ENCODE peak calls at places on chromosomes 13 and 19, in six cellular contexts. E, T, L, G, B and A are unnamed samples. For H3K4me1, the result is how much of the 10 kb centered on the place peaks cover.

GRCh38 chr13:60363288-60363687 is 33.7 kb upstream of the TDRD3 start:
- DNase-seq in E (no peak), T (no peak), L (no peak), G (no peak), B (no peak), A (no peak)

GRCh38 chr13:113171250-113172125 is 13.0 kb downstream of the PROZ start:
- DNase-seq in E (peak), T (no peak), L (no peak), G (no peak), B (no peak), A (no peak)

GRCh38 chr13:43664700-43665191 is 122.0 kb downstream of the ENOX1 start:
- DNase-seq in E (no peak), T (peak), L (no peak), G (no peak), B (peak), A (peak)

GRCh38 chr19:51064534-51065220 is at the start of gene KLK13:
- DNase-seq in E (peak), T (peak), L (no peak), G (no peak), B (peak), A (no peak)

GRCh38 chr13:21689097-21689496 is 18.2 kb downstream of the FGF9 start:
- DNase-seq in E (no peak), T (no peak), L (no peak), G (no peak), B (no peak), A (no peak)

GRCh38 chr19:33868076-33868735 is 71.5 kb downstream of the KCTD15 start:
- DNase-seq in E (no peak), T (no peak), L (peak), G (no peak), B (no peak), A (no peak)

GRCh38 chr13:111937763-111938375 is 129.1 kb upstream of the SOX1 start:
- DNase-seq in E (no peak), T (no peak), L (no peak), G (no peak), B (no peak), A (no peak)

GRCh38 chr19:12828494-12828893 is 5.9 kb downstream of the RTBDN start:
- DNase-seq in E (no peak), T (no peak), L (peak), G (no peak), B (no peak), A (peak)

GRCh38 chr13:99302637-99303505 is 4.3 kb downstream of the GPR183 start:
- DNase-seq in E (no peak), T (no peak), L (no peak), G (no peak), B (no peak), A (no peak)

GRCh38 chr13:40181203-40181845 is 485.1 kb downstream of the FOXO1 start:
- DNase-seq in E (no peak), T (no peak), L (no peak), G (no peak), B (peak), A (no peak)

GRCh38 chr19:18674616-18675015 is 8.9 kb upstream of the CRTC1 start:
- DNase-seq in E (no peak), T (no peak), L (peak), G (no peak), B (no peak), A (peak)

GRCh38 chr19:56577719-56578602 is 10.7 kb downstream of the ZNF470 start:
- DNase-seq in E (no peak), T (no peak), L (no peak), G (no peak), B (no peak), A (no peak)

DNA sequence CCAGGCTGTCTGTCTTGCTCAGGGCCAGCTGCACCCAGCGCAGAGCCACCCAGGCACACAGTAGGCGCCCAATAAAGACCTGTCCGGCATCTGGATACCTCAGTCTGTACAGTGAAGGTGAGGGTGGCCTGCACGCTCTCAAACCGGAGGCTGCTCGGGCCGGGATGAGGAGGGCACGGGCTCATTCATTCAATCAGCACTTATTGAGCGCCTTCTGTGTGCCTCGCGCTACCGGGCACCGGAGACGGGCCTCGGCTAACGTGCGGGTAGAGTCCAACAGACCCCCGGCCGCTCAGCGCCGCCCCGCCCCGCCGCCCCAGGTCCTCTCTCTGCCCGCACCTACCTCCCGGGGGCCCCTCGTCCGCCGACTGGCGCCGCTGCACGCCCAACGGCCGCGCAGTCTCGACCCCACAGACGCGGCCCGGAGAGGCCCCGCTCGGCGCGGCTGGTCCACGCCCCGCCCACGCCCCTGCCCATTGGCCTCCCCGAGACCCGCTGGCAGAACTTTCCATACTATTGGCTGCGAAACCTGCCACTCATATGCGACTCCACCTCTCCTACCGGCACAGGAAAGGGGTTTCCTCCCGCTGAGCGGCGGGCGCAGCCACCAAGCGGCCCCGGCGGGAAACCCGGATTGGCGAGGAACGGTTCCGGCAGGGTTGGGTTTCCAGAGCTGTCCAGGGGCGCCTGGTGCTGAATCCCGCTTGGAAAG is at the start of gene SLC39A3:
- DNase-seq in E (peak), T (peak), L (peak), G (peak), B (peak), A (peak)
- H3K27ac ChIP-seq in E (peak), T (no peak), L (no peak), G (peak), B (peak), A (peak)

DNA sequence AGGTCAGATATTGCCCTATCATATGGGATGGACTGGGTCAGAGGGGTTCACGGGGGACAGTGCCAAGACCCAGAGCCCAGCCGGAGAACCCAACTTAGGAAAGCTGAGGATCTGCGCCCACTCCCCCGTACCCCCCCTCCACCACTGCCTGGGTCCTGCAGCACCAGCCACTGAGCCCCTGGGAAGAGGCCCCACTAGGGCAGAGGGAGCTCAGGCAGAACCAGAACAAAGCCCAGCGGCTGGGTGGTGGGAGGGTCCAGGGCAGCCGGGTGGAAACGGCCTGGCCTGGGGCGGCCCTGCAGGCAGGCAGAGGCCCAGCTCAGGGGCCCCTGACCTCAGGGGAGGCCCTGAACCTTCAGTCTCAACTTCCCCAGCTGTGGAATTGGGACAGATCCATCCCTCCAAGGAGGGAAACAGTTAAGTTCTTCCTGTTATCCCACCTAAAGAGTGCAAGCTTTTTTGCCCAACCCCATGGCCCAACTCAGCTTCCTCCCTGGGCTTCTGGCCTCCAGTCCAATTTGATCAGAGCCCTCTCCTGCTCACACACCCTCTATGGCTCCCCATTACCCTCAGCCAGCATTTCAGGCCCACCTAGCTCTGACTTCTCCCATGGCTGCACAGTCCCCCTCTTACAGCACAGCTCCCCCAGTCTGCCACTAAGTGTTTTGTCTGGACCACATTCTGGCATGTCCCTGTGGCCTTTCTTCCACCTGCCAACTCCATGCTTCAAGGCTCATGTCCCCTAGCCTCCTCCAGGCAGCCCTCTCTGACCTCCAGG is 3.1 kb downstream of the NR2F6 start:
- DNase-seq in E (no peak), T (no peak), L (no peak), G (no peak), B (no peak), A (no peak)
- TF ChIP-seq EP300 in E (no peak), T (no peak), L (no peak), G (no peak), B (no peak), A (no peak)

DNA sequence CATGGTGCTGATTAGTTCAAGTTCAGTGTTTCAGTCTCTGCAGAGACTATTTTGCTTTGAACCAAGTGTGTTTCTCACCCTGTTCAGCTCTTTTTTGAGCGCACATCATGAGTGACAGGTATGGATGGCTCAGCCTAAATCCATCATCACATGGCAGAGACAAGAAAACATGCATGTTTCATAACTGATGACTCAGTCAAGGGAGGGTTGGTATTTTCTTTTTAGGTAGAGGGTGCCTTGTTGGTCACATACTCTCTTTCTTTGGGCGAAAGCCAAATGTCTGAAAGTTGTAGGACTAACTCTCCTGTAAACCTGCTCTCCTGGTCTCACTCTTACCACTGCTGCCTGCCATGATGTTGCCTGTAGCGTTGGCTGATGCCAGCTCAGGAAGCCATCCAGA is 48.1 kb upstream of the RAP2A start:
- DNase-seq in E (no peak), T (no peak), L (no peak), G (no peak), B (no peak), A (no peak)
- H3K4me1 ChIP-seq in E (under half), T (under half), L (under half), G (under half), B (under half), A (under half)

GRCh38 chr19:7829162-7829520 is 877 bp upstream of the EVI5L start:
- DNase-seq in E (no peak), T (no peak), L (no peak), G (no peak), B (no peak), A (no peak)

GRCh38 chr19:7830272-7830771 is 304 bp downstream of the EVI5L start:
- DNase-seq in E (no peak), T (peak), L (no peak), G (no peak), B (no peak), A (peak)

GRCh38 chr19:7830823-7831222 is 805 bp downstream of the EVI5L start:
- DNase-seq in E (no peak), T (no peak), L (no peak), G (no peak), B (no peak), A (no peak)

GRCh38 chr19:7831452-7831851 is 1.4 kb downstream of the EVI5L start:
- DNase-seq in E (no peak), T (no peak), L (no peak), G (no peak), B (peak), A (peak)

GRCh38 chr19:7829561-7830271 is at the start of gene EVI5L:
- DNase-seq in E (peak), T (peak), L (peak), G (peak), B (peak), A (peak)
- H3K27ac ChIP-seq in E (peak), T (no peak), L (no peak), G (peak), B (peak), A (peak)

GRCh38 chr13:33541962-33542308 is 256.4 kb upstream of the STARD13 start:
- DNase-seq in E (no peak), T (no peak), L (no peak), G (no peak), B (no peak), A (no peak)
- TF ChIP-seq EP300 in E (no peak), T (no peak), L (peak), G (no peak), B (no peak), A (no peak)

GRCh38 chr13:110200276-110200675 is 106.7 kb downstream of the COL4A1 start:
- DNase-seq in E (no peak), T (no peak), L (peak), G (no peak), B (no peak), A (no peak)
- H3K4me1 ChIP-seq in E (under half), T (under half), L (under half), G (under half), B (under half), A (under half)

DNA sequence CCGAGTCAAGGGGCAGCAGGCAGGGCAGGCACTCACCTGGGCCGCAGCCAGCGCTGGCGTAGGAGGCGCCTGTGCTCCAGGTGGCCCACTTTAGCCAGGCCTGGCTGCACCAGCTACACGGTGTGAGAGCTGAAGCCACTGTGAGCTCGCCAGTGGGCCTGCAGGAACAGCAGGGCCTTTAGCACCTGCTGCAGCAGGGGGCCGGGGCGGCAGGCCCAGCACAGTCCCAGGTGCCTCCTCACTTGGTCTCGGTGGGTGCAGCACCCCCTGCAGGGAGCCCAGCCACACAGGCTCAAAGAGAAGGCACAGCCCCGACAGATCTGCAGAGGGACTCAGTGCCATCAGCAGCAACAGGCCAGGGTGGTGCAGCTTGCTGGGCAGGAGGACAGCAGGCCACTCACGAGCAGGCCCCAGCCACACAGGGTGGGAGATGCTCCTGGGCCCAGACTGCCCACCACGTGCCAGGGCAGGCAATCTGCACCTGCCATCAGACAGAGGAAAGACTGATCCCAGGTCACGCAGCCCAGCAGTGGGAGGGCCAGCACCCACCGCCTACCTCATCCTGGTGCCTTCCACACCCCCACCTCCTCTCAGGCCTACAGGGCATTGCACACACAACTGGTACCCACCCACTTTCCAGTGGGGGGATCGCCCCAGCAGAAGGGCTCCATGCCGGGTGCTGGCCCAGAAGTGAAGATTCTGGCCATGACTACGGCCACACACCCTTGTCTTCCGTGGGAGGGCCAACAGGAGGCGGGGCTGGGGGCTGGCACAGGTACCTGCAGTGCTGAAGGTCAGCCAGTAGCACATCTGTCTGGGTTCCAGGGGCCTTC is 15.8 kb downstream of the ARHGAP33 start:
- DNase-seq in E (peak), T (no peak), L (no peak), G (no peak), B (peak), A (no peak)
- H3K27ac ChIP-seq in E (no peak), T (no peak), L (no peak), G (no peak), B (no peak), A (no peak)

GRCh38 chr19:45094158-45094557 is 1.2 kb downstream of the PPP1R37 start:
- DNase-seq in E (no peak), T (no peak), L (no peak), G (no peak), B (no peak), A (no peak)

GRCh38 chr19:45094707-45095106 is 1.7 kb downstream of the PPP1R37 start:
- DNase-seq in E (no peak), T (no peak), L (no peak), G (no peak), B (no peak), A (no peak)

GRCh38 chr19:45091031-45091918 is 1.7 kb upstream of the PPP1R37 start:
- DNase-seq in E (peak), T (peak), L (peak), G (peak), B (peak), A (peak)

GRCh38 chr19:45090598-45090997 is 2.4 kb upstream of the PPP1R37 start:
- DNase-seq in E (no peak), T (no peak), L (no peak), G (no peak), B (no peak), A (no peak)

DNA sequence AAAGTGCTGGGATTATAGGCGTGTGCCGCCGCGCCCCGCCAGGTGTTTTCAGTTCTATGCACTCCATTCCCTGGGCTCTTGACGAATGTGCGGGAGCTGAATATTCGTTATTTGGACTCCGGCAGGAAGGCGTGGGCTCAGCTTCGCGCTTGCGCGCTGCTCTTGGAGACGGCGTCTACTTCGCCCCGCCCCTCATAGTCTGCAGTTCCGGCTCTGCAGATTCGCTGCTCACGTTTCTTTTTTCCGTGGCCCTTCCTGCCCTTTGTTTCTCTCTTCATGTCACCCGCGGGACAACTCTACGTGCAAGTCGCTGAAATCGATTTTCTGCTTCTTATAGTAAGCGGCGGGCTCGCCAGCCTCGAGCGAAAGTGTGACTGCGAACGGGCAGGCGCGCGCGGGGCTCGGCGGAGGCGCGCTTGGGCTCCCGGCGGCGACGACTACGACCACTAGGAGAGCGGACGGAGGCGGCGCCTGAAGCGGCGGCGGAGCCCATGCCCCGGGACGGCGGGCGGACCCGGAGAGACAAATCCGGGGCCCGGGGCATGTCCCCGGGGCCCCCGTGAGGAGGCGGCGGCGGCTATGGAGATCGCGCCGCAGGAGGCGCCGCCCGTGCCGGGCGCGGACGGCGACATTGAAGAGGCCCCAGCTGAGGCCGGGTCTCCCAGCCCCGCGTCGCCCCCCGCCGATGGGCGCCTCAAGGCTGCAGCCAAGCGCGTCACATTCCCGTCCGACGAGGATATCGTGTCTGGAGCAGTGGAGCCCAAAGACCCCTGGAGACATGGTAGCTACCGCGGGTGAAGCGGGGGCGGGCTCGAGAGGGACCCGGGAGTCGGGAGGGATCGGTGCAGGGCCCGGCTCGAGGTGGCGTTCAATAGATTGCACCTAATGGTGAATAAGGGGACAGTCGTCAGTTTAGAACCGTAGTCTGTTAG is at the start of gene PPP1R37:
- DNase-seq in E (peak), T (peak), L (peak), G (peak), B (peak), A (peak)
- TF ChIP-seq EP300 in E (peak), T (no peak), L (peak), G (peak), B (no peak), A (no peak)

DNA sequence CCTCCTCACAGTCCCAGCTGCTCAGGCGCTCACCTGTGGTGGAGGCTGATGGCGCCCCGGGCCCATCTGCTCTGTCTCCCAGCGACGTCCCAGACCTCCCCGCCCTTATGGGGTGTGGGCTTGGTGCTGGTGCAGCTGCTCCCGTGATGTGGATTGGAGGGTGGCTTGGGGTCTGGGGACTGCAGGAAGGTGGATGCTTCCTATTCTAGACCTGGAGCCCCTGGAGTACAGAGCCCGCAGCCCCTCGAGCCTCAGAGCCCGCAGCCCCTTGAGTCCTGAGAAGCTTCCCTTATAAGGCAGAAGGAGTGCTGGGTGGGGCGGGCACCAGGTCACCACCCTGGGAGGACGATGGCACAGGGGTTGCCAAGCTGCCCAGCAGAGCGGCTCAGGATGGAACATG is 31.6 kb downstream of the DOT1L start:
- DNase-seq in E (no peak), T (no peak), L (no peak), G (no peak), B (no peak), A (no peak)
- H3K4me1 ChIP-seq in E (under half), T (under half), L (under half), G (under half), B (under half), A (under half)

GRCh38 chr19:10876459-10877240 is 5.3 kb downstream of the CARM1 start:
- DNase-seq in E (no peak), T (no peak), L (no peak), G (no peak), B (no peak), A (peak)
- H3K27ac ChIP-seq in E (peak), T (no peak), L (no peak), G (peak), B (no peak), A (peak)